ENCODE peak calls at places on chromosome 1, in six cellular contexts. One of them, this sample, is unnamed.

GRCh38 chr1:97050501-97050900 is 328.9 kb downstream of the PTBP2 start:
- DNase-seq in nucleus accumbens: no peak
- DNase-seq in right atrium auricular region: no peak
- DNase-seq in NCI-H1092 treated with DMSO at 0.1 percent for 48 hours: peak; percentile 25
- DNase-seq in ELF-1: peak; percentile 5
- DNase-seq in HEK293T: peak; percentile 14
- DNase-seq in this sample: no peak

GRCh38 chr1:156838972-156839371 is 19.9 kb downstream of the INSRR start:
- DNase-seq in nucleus accumbens: no peak
- DNase-seq in right atrium auricular region: no peak
- DNase-seq in NCI-H1092 treated with DMSO at 0.1 percent for 48 hours: peak; percentile 47
- DNase-seq in ELF-1: peak; percentile 67
- DNase-seq in HEK293T: peak; percentile 86
- DNase-seq in this sample: no peak

GRCh38 chr1:207256869-207257268 is 64.6 kb upstream of the CD55 start:
- DNase-seq in nucleus accumbens: no peak
- DNase-seq in right atrium auricular region: no peak
- DNase-seq in NCI-H1092 treated with DMSO at 0.1 percent for 48 hours: no peak
- DNase-seq in ELF-1: no peak
- DNase-seq in HEK293T: no peak
- DNase-seq in this sample: no peak

GRCh38 chr1:223319913-223320600 is 43.9 kb downstream of the SUSD4 start:
- DNase-seq in nucleus accumbens: peak; percentile 37
- DNase-seq in right atrium auricular region: no peak
- DNase-seq in NCI-H1092 treated with DMSO at 0.1 percent for 48 hours: peak; percentile 34
- DNase-seq in ELF-1: peak; percentile 6
- DNase-seq in HEK293T: no peak
- DNase-seq in this sample: peak; percentile 4

GRCh38 chr1:167454304-167454928 is 63.9 kb downstream of the CD247 start:
- DNase-seq in nucleus accumbens: no peak
- DNase-seq in right atrium auricular region: no peak
- DNase-seq in NCI-H1092 treated with DMSO at 0.1 percent for 48 hours: no peak
- DNase-seq in ELF-1: no peak
- DNase-seq in HEK293T: no peak
- DNase-seq in this sample: no peak

GRCh38 chr1:154157520-154158306 is 2.8 kb upstream of the NUP210L start:
- DNase-seq in nucleus accumbens: no peak
- DNase-seq in right atrium auricular region: no peak
- DNase-seq in NCI-H1092 treated with DMSO at 0.1 percent for 48 hours: no peak
- DNase-seq in ELF-1: peak; percentile 86
- DNase-seq in HEK293T: no peak
- DNase-seq in this sample: peak; percentile 32

GRCh38 chr1:112710586-112710985 is 3.7 kb upstream of the RHOC start:
- DNase-seq in nucleus accumbens: no peak
- DNase-seq in right atrium auricular region: no peak
- DNase-seq in NCI-H1092 treated with DMSO at 0.1 percent for 48 hours: no peak
- DNase-seq in ELF-1: no peak
- DNase-seq in HEK293T: no peak
- DNase-seq in this sample: no peak

GRCh38 chr1:202836616-202837403 is 26.1 kb downstream of the PCAT6 start:
- DNase-seq in nucleus accumbens: no peak
- DNase-seq in right atrium auricular region: no peak
- DNase-seq in NCI-H1092 treated with DMSO at 0.1 percent for 48 hours: no peak
- DNase-seq in ELF-1: peak; percentile 83
- DNase-seq in HEK293T: no peak
- DNase-seq in this sample: no peak

GRCh38 chr1:32618673-32619221 is 31.6 kb downstream of the ZBTB8OS start:
- DNase-seq in nucleus accumbens: no peak
- DNase-seq in right atrium auricular region: no peak
- DNase-seq in NCI-H1092 treated with DMSO at 0.1 percent for 48 hours: no peak
- DNase-seq in ELF-1: no peak
- DNase-seq in HEK293T: peak; percentile 36
- DNase-seq in this sample: no peak

GRCh38 chr1:18926315-18927081 is 24.1 kb upstream of the ALDH4A1 start:
- DNase-seq in nucleus accumbens: no peak
- DNase-seq in right atrium auricular region: peak; percentile 90
- DNase-seq in NCI-H1092 treated with DMSO at 0.1 percent for 48 hours: no peak
- DNase-seq in ELF-1: peak; percentile 65
- DNase-seq in HEK293T: no peak
- DNase-seq in this sample: peak; percentile 89

GRCh38 chr1:18955442-18956188 is 861 bp downstream of the IFFO2 start:
- DNase-seq in nucleus accumbens: no peak
- DNase-seq in right atrium auricular region: no peak
- DNase-seq in NCI-H1092 treated with DMSO at 0.1 percent for 48 hours: peak; percentile 64
- DNase-seq in ELF-1: no peak
- DNase-seq in HEK293T: peak; percentile 44
- DNase-seq in this sample: no peak

GRCh38 chr1:18693256-18694098 is 62.8 kb downstream of the PAX7 start:
- DNase-seq in nucleus accumbens: no peak
- DNase-seq in right atrium auricular region: no peak
- DNase-seq in NCI-H1092 treated with DMSO at 0.1 percent for 48 hours: no peak
- DNase-seq in ELF-1: peak; percentile 83
- DNase-seq in HEK293T: no peak
- DNase-seq in this sample: no peak

GRCh38 chr1:64822621-64823020 is 77.7 kb downstream of the RAVER2 start:
- DNase-seq in nucleus accumbens: no peak
- DNase-seq in right atrium auricular region: no peak
- DNase-seq in NCI-H1092 treated with DMSO at 0.1 percent for 48 hours: no peak
- DNase-seq in ELF-1: no peak
- DNase-seq in HEK293T: no peak
- DNase-seq in this sample: no peak

GRCh38 chr1:198878566-198878965 is 239.7 kb downstream of the PTPRC start:
- DNase-seq in nucleus accumbens: no peak
- DNase-seq in right atrium auricular region: no peak
- DNase-seq in NCI-H1092 treated with DMSO at 0.1 percent for 48 hours: no peak
- DNase-seq in ELF-1: no peak
- DNase-seq in HEK293T: no peak
- DNase-seq in this sample: no peak